ENCODE peak calls at places on chromosome 1, in seven cellular contexts. Z is H1, L is IMR-90, R is HepG2, F is SK-N-SH, A is K562, E is A549. P is an unnamed sample.

GRCh38 chr1:50129201-50129600 is 20.5 kb downstream of the ELAVL4 start:
- DNase-seq in Z (no peak), L (no peak), R (no peak), F (no peak), A (no peak), E (no peak), P (no peak)

GRCh38 chr1:230191079-230191478 is 124.0 kb downstream of the GALNT2 start:
- DNase-seq in Z (no peak), L (peak; percentile 74), R (no peak), F (no peak), A (peak; percentile 80), E (no peak), P (no peak)

GRCh38 chr1:151000408-151000807 is 6.3 kb downstream of the MINDY1 start:
- DNase-seq in Z (no peak), L (no peak), R (no peak), F (no peak), A (no peak), E (no peak), P (no peak)

GRCh38 chr1:156095906-156096508 is 13.7 kb upstream of the MEX3A start:
- DNase-seq in Z (no peak), L (no peak), R (no peak), F (no peak), A (no peak), E (no peak), P (no peak)

GRCh38 chr1:182249201-182249676 is 142.4 kb downstream of the GLUL start:
- DNase-seq in Z (no peak), L (no peak), R (peak; percentile 90), F (no peak), A (peak; percentile 75), E (no peak), P (peak; percentile 42)

GRCh38 chr1:10692401-10693021 is 103.9 kb downstream of the CASZ1 start:
- DNase-seq in Z (no peak), L (no peak), R (peak; percentile 53), F (peak; percentile 74), A (peak; percentile 53), E (peak; percentile 52), P (no peak)

GRCh38 chr1:151281225-151281968 is 702 bp upstream of the ZNF687 start:
- DNase-seq in Z (peak; percentile 98), L (peak; percentile 97), R (peak; percentile 95), F (peak; percentile 93), A (peak; percentile 98), E (peak; percentile 99), P (peak; percentile 85)

GRCh38 chr1:235266325-235266724 is 61.7 kb downstream of the ARID4B start:
- DNase-seq in Z (no peak), L (no peak), R (no peak), F (peak; percentile 34), A (no peak), E (no peak), P (no peak)

DNA sequence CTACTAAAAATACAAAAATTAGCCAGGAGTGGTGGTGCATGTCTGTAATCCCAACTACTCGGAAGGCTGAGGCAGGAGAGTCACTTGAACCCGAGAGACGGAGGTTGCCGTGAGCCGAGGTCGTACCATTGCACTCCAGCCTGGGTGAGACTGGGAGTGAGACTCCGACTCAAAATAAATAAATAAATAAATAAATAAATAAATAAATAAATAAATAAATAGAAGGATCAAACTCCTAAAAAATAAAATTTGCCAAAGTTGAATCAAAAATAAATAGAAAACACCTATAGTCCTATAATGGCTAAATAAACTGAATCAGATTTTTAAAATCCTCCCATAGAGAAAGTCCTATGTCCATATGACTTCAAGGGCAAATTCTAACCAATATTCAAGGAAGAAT is 15.2 kb upstream of the PEX19 start:
- DNase-seq in Z (no peak), L (no peak), R (no peak), F (no peak), A (no peak), E (no peak), P (no peak)
- TF ChIP-seq RFX5 in Z (no peak), L (no peak), R (no peak), F (no peak), A (no peak), E (no peak), P (no peak)

DNA sequence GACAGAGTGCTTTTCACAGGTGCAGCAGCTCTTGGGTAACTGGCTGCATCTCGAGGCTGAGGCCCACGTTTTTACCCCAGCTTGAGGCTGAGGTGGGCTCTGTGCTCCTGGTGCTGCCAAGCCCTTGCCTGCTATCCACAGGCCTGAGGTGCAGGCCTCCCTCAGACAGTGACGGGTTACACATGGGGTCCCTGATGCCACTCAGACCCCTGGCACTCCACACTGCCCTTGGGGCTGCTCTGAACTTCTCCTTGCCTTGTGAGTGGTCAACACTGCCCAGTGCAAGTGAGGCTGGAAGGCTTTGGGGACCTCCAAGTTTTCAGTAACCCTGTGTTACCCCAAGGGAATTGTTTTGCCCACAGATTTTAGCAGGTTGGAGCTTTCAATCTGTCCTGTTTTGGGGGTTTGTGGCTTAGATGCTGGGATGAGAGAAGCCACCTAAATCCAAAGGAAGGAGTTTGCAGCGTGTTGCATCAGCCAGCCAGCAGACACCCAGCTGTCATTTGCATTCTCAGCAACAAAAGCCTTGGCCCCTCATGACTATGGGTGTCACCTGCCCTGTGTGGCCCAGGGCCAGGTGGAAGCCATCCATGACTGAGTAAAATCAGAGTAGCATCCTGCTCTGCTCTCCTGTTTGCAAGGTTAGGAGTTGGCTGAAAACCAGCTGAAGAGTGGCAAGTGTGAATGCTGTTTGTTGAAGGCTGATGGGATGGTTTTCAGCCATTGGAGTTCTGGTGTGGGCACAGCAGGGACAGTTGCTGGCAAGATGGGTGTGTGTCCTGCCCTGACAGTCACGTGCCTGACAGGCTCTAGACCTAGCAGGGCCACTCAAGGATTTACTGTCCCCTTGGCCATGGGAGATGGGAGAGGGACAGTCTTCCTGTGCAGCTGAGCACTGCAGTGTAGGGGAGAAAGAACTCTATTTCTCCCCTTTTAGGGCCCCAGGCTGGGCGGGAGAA is 3.2 kb downstream of the RNF187 start:
- DNase-seq in Z (no peak), L (peak; percentile 53), R (no peak), F (no peak), A (peak; percentile 64), E (peak; percentile 26), P (no peak)
- TF ChIP-seq RFX5 in Z (no peak), L (no peak), R (no peak), F (no peak), A (no peak), E (no peak), P (no peak)

GRCh38 chr1:188128761-188129160 is 1300.0 kb downstream of the PLA2G4A start:
- DNase-seq in Z (peak; percentile 40), L (peak; percentile 41), R (no peak), F (no peak), A (no peak), E (peak; percentile 2), P (no peak)
- TF ChIP-seq RFX5 in Z (no peak), L (no peak), R (no peak), F (no peak), A (no peak), E (no peak), P (no peak)

GRCh38 chr1:30043256-30043655 is 680.1 kb downstream of the MATN1 start:
- DNase-seq in Z (peak; percentile 22), L (no peak), R (no peak), F (no peak), A (no peak), E (no peak), P (no peak)

GRCh38 chr1:30046751-30047150 is 676.6 kb downstream of the MATN1 start:
- DNase-seq in Z (no peak), L (no peak), R (no peak), F (no peak), A (no peak), E (no peak), P (no peak)

GRCh38 chr1:30043731-30044408 is 679.5 kb downstream of the MATN1 start:
- DNase-seq in Z (peak; percentile 29), L (no peak), R (no peak), F (no peak), A (no peak), E (no peak), P (no peak)

GRCh38 chr1:30045304-30046090 is 677.9 kb downstream of the MATN1 start:
- DNase-seq in Z (no peak), L (no peak), R (no peak), F (no peak), A (no peak), E (no peak), P (no peak)

GRCh38 chr1:30044745-30045144 is 678.6 kb downstream of the MATN1 start:
- DNase-seq in Z (peak; percentile 41), L (no peak), R (no peak), F (no peak), A (no peak), E (no peak), P (no peak)
- TF ChIP-seq RFX5 in Z (no peak), L (no peak), R (no peak), F (no peak), A (no peak), E (no peak), P (no peak)

GRCh38 chr1:31182352-31182751 is 57.3 kb downstream of the NKAIN1 start:
- DNase-seq in Z (peak; percentile 95), L (peak; percentile 97), R (peak; percentile 33), F (peak; percentile 39), A (peak; percentile 85), E (peak; percentile 82), P (no peak)
- TF ChIP-seq RFX5 in Z (no peak), L (no peak), R (no peak), F (no peak), A (no peak), E (no peak), P (no peak)

GRCh38 chr1:24141311-24141997 is 1.5 kb downstream of the IL22RA1 start:
- DNase-seq in Z (no peak), L (no peak), R (peak; percentile 49), F (no peak), A (no peak), E (no peak), P (no peak)

GRCh38 chr1:24140741-24141181 is 2.2 kb downstream of the IL22RA1 start:
- DNase-seq in Z (no peak), L (no peak), R (no peak), F (no peak), A (no peak), E (no peak), P (no peak)

GRCh38 chr1:24139846-24140425 is 3.0 kb downstream of the IL22RA1 start:
- DNase-seq in Z (no peak), L (no peak), R (no peak), F (no peak), A (no peak), E (no peak), P (no peak)

GRCh38 chr1:24139159-24139489 is 3.8 kb downstream of the IL22RA1 start:
- DNase-seq in Z (no peak), L (no peak), R (no peak), F (no peak), A (no peak), E (no peak), P (no peak)

DNA sequence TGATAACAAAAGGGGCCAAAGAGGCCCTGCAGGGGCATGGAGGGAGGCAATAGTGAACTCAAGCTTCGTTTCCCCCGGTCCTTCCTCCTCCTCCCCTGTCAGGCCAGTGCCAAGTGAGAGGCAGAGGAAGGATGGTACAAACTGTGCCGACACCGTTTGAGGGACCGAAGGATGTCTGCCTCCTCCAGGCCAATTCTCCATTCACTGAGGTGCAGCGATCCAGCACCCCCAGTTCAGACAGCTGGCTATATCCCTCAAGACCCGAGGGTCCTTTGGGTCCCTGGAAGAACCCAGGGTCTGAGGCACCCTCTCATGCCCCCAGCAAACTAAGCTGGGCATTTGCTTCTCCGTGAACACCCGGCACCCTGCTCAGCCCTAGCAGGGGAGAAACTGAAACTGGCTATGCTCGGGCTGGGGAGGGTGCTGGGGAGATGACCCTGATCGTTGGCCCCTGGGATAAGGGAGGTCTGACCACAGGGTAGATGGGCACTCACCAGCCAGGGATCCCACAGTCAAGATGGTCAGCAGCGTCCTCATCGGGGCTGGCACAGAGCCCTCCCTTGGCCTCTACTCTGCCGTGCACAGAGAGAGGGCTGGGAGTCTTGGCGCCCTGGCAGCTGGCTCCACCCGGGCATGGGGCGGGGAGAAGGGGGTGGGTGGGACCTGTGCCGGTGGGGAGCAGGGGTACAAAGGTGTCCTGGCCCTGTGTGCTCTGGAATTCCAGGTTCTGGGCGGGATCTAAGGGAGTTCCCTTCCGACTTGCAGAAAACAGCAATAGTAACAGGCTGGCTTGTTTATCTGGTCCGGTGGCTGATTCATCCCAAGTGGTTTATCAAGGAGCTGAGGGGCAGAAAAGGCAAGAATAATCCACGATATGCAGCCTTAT is at the start of gene IL22RA1:
- DNase-seq in Z (no peak), L (peak; percentile 19), R (peak; percentile 48), F (no peak), A (no peak), E (peak; percentile 17), P (no peak)
- TF ChIP-seq RFX5 in Z (no peak), L (no peak), R (no peak), F (no peak), A (no peak), E (no peak), P (no peak)